ENCODE peak calls at places on chromosomes 16 and 17, in eight cellular contexts. One of them, this sample, is unnamed.

GRCh38 chr17:10757067-10757466 is 27.2 kb upstream of the TMEM220 start:
- DNase-seq in uterus: no peak
- DNase-seq in endothelial cell of umbilical vein: no peak
- DNase-seq in HCT116: no peak
- DNase-seq in transverse colon: no peak
- DNase-seq in spleen: no peak
- DNase-seq in lower leg skin: no peak
- DNase-seq in breast epithelium: peak; percentile 34
- DNase-seq in this sample: no peak

GRCh38 chr16:1029259-1029545 is 43.3 kb upstream of the SSTR5 start:
- DNase-seq in endothelial cell of umbilical vein: no peak
- DNase-seq in breast epithelium: no peak
- DNase-seq in spleen: no peak
- DNase-seq in HCT116: no peak
- DNase-seq in uterus: no peak
- DNase-seq in lower leg skin: no peak
- DNase-seq in transverse colon: no peak
- DNase-seq in this sample: no peak

GRCh38 chr17:57597531-57598453 is 147.3 kb downstream of the CCDC182 start:
- DNase-seq in endothelial cell of umbilical vein: peak; percentile 67
- DNase-seq in HCT116: peak; percentile 65
- DNase-seq in uterus: peak; percentile 66
- DNase-seq in transverse colon: peak; percentile 73
- DNase-seq in breast epithelium: peak; percentile 55
- DNase-seq in spleen: no peak
- DNase-seq in lower leg skin: no peak
- DNase-seq in this sample: peak; percentile 57

GRCh38 chr16:86619263-86619935 is 41.0 kb downstream of the FOXL1 start:
- DNase-seq in spleen: no peak
- DNase-seq in uterus: no peak
- DNase-seq in breast epithelium: no peak
- DNase-seq in HCT116: no peak
- DNase-seq in endothelial cell of umbilical vein: no peak
- DNase-seq in transverse colon: no peak
- DNase-seq in lower leg skin: peak; percentile 52
- DNase-seq in this sample: no peak

GRCh38 chr16:16782153-16782552 is 403.2 kb downstream of the NPIPA7 start:
- DNase-seq in lower leg skin: no peak
- DNase-seq in uterus: no peak
- DNase-seq in breast epithelium: no peak
- DNase-seq in spleen: no peak
- DNase-seq in HCT116: no peak
- DNase-seq in transverse colon: no peak
- DNase-seq in endothelial cell of umbilical vein: no peak
- DNase-seq in this sample: no peak

GRCh38 chr17:5431929-5432556 is 6.9 kb downstream of the C1QBP start:
- DNase-seq in spleen: no peak
- DNase-seq in uterus: no peak
- DNase-seq in lower leg skin: no peak
- DNase-seq in breast epithelium: no peak
- DNase-seq in endothelial cell of umbilical vein: no peak
- DNase-seq in HCT116: no peak
- DNase-seq in transverse colon: no peak
- DNase-seq in this sample: no peak

GRCh38 chr17:2867441-2868424 is 71.5 kb downstream of the RAP1GAP2 start:
- DNase-seq in spleen: no peak
- DNase-seq in endothelial cell of umbilical vein: no peak
- DNase-seq in lower leg skin: no peak
- DNase-seq in HCT116: no peak
- DNase-seq in transverse colon: no peak
- DNase-seq in breast epithelium: no peak
- DNase-seq in uterus: no peak
- DNase-seq in this sample: no peak

GRCh38 chr17:71208111-71208704 is 912.6 kb upstream of the SOX9 start:
- DNase-seq in spleen: no peak
- DNase-seq in transverse colon: no peak
- DNase-seq in lower leg skin: no peak
- DNase-seq in HCT116: no peak
- DNase-seq in uterus: no peak
- DNase-seq in breast epithelium: peak; percentile 17
- DNase-seq in endothelial cell of umbilical vein: no peak
- DNase-seq in this sample: peak; percentile 5

GRCh38 chr17:46056800-46057304 is 57.8 kb downstream of the STH start:
- DNase-seq in transverse colon: no peak
- DNase-seq in spleen: no peak
- DNase-seq in endothelial cell of umbilical vein: peak; percentile 84
- DNase-seq in uterus: no peak
- DNase-seq in HCT116: peak; percentile 45
- DNase-seq in breast epithelium: no peak
- DNase-seq in lower leg skin: no peak
- DNase-seq in this sample: no peak

GRCh38 chr16:82108101-82108500 is 61.9 kb downstream of the MPHOSPH6 start:
- DNase-seq in uterus: no peak
- DNase-seq in lower leg skin: no peak
- DNase-seq in HCT116: no peak
- DNase-seq in transverse colon: no peak
- DNase-seq in endothelial cell of umbilical vein: no peak
- DNase-seq in spleen: no peak
- DNase-seq in breast epithelium: no peak
- DNase-seq in this sample: no peak

GRCh38 chr16:87407511-87408112 is 15.5 kb downstream of the MAP1LC3B start:
- DNase-seq in uterus: peak; percentile 75
- DNase-seq in spleen: peak; percentile 88
- DNase-seq in endothelial cell of umbilical vein: peak; percentile 95
- DNase-seq in lower leg skin: peak; percentile 89
- DNase-seq in breast epithelium: peak; percentile 59
- DNase-seq in HCT116: peak; percentile 100
- DNase-seq in transverse colon: peak; percentile 65
- DNase-seq in this sample: no peak

GRCh38 chr17:42118545-42118944 is 2.6 kb downstream of the KAT2A start:
- DNase-seq in HCT116: peak; percentile 13
- DNase-seq in endothelial cell of umbilical vein: peak; percentile 34
- DNase-seq in lower leg skin: no peak
- DNase-seq in breast epithelium: no peak
- DNase-seq in uterus: no peak
- DNase-seq in transverse colon: no peak
- DNase-seq in spleen: no peak
- DNase-seq in this sample: no peak

GRCh38 chr17:67376509-67376891 is 581 bp upstream of the PITPNC1 start:
- DNase-seq in lower leg skin: no peak
- DNase-seq in spleen: peak; percentile 80
- DNase-seq in endothelial cell of umbilical vein: no peak
- DNase-seq in uterus: peak; percentile 28
- DNase-seq in transverse colon: peak; percentile 21
- DNase-seq in breast epithelium: no peak
- DNase-seq in HCT116: no peak
- DNase-seq in this sample: peak; percentile 24

GRCh38 chr17:83115832-83116231 is 36.4 kb downstream of the METRNL start:
- DNase-seq in uterus: no peak
- DNase-seq in breast epithelium: no peak
- DNase-seq in lower leg skin: no peak
- DNase-seq in endothelial cell of umbilical vein: no peak
- DNase-seq in spleen: no peak
- DNase-seq in transverse colon: no peak
- DNase-seq in HCT116: no peak
- DNase-seq in this sample: no peak

GRCh38 chr17:81097943-81098308 is 63.0 kb downstream of the BAIAP2 start:
- DNase-seq in HCT116: peak; percentile 72
- DNase-seq in endothelial cell of umbilical vein: no peak
- DNase-seq in spleen: no peak
- DNase-seq in breast epithelium: no peak
- DNase-seq in uterus: no peak
- DNase-seq in transverse colon: peak; percentile 39
- DNase-seq in lower leg skin: no peak
- DNase-seq in this sample: no peak

GRCh38 chr16:12208341-12209035 is 232.0 kb downstream of the SNX29 start:
- DNase-seq in breast epithelium: no peak
- DNase-seq in uterus: no peak
- DNase-seq in transverse colon: no peak
- DNase-seq in spleen: no peak
- DNase-seq in lower leg skin: no peak
- DNase-seq in endothelial cell of umbilical vein: no peak
- DNase-seq in HCT116: no peak
- DNase-seq in this sample: no peak

GRCh38 chr17:75555679-75556153 is 30.2 kb downstream of the LLGL2 start:
- DNase-seq in spleen: no peak
- DNase-seq in uterus: no peak
- DNase-seq in endothelial cell of umbilical vein: no peak
- DNase-seq in lower leg skin: no peak
- DNase-seq in breast epithelium: no peak
- DNase-seq in transverse colon: peak; percentile 63
- DNase-seq in HCT116: no peak
- DNase-seq in this sample: no peak
- H3K4me3 ChIP-seq in spleen: no peak overlapping the region
- H3K4me3 ChIP-seq in uterus: no peak overlapping the region
- H3K4me3 ChIP-seq in endothelial cell of umbilical vein: no peak overlapping the region
- H3K4me3 ChIP-seq in lower leg skin: no peak overlapping the region
- H3K4me3 ChIP-seq in breast epithelium: no peak overlapping the region
- H3K4me3 ChIP-seq in transverse colon: no peak overlapping the region
- H3K4me3 ChIP-seq in HCT116: no peak overlapping the region
- H3K4me3 ChIP-seq in this sample: no peak overlapping the region

DNA sequence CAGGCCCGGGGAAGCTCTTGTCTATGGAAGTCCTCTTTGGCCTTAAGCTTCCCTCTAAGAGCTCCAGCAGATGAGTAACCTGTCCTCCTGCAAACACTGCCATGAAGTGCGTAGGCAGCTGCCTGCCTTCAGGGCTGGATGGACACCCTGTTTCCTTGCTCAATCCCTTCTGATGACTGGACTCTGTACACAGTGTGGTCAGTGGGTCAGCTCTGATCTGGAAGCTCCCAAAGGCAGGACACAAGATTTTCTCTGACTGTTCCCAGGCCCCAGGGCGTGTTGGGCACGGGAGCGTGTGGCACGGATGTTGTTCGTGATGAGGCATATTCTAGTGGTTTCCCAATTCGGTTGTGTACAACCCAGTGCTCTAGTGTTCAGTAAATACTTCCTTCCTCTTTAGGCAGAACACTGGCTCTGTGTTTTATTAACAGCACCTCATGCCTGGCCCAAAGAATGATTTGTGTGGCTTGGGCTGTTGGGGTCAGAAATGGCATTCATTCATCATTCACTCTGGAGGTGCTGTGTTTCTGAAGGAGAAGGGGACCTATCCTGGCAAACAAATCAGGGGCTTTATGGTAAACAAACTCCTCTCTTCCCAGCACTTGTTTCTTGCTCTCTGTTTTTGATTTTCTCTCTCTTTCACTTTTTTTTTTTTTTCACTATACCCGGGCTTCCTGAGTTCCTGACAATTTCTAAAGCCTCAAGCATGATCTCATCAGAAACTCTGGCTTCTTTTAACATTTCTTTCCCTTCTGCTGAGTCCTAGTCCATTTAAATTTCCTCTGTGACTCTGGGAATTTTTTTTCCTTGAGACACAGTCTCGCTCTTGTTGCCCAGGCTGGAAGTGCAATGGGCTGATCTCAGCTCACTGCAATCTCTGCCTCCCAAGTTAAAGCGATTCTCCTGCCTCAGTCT is 12.0 kb upstream of the RNF157 start:
- DNase-seq in transverse colon: peak; percentile 67
- DNase-seq in breast epithelium: peak; percentile 82
- DNase-seq in spleen: peak; percentile 91
- DNase-seq in lower leg skin: peak; percentile 93
- DNase-seq in uterus: no peak
- DNase-seq in endothelial cell of umbilical vein: peak; percentile 74
- DNase-seq in HCT116: no peak
- DNase-seq in this sample: no peak
- TF ChIP-seq POLR2A in transverse colon: peak; percentile 26
- TF ChIP-seq POLR2A in breast epithelium: no peak
- TF ChIP-seq POLR2A in spleen: no peak
- TF ChIP-seq POLR2A in lower leg skin: no peak
- TF ChIP-seq POLR2A in uterus: no peak
- TF ChIP-seq POLR2A in endothelial cell of umbilical vein: no peak
- TF ChIP-seq POLR2A in HCT116: no peak
- TF ChIP-seq POLR2A in this sample: no peak

DNA sequence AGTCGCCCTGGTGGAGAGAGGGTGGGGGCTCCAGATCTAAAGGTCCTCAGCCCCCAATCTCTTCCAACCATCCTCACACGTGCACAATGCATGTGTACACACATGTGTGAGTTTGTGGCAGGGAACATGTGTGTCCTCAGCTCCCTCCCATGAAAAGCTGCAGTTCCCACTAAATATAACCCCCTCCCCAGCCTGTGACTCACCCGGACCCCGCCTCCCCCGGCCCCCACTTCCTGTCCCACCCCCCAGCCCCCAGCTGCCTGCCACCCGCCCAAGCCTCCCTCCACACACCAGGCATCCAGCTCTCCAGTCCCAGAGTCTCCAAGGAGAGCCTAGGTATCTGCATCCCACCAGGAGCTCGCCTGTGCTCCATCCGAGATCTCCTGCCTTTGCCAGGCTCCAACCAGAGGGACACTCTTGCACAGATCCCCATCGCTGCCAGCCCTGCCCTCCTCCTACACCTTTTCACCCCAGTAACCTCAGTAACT is 3.9 kb downstream of the DLG4 start:
- DNase-seq in HCT116: no peak
- DNase-seq in transverse colon: no peak
- DNase-seq in lower leg skin: no peak
- DNase-seq in breast epithelium: no peak
- DNase-seq in endothelial cell of umbilical vein: no peak
- DNase-seq in uterus: no peak
- DNase-seq in spleen: no peak
- DNase-seq in this sample: no peak
- H3K4me3 ChIP-seq in HCT116: no peak overlapping the region
- H3K4me3 ChIP-seq in transverse colon: no peak overlapping the region
- H3K4me3 ChIP-seq in lower leg skin: no peak overlapping the region
- H3K4me3 ChIP-seq in breast epithelium: peak overlapping the region; percentile 70
- H3K4me3 ChIP-seq in endothelial cell of umbilical vein: no peak overlapping the region
- H3K4me3 ChIP-seq in uterus: peak overlapping the region; percentile 12
- H3K4me3 ChIP-seq in spleen: no peak overlapping the region
- H3K4me3 ChIP-seq in this sample: no peak overlapping the region

DNA sequence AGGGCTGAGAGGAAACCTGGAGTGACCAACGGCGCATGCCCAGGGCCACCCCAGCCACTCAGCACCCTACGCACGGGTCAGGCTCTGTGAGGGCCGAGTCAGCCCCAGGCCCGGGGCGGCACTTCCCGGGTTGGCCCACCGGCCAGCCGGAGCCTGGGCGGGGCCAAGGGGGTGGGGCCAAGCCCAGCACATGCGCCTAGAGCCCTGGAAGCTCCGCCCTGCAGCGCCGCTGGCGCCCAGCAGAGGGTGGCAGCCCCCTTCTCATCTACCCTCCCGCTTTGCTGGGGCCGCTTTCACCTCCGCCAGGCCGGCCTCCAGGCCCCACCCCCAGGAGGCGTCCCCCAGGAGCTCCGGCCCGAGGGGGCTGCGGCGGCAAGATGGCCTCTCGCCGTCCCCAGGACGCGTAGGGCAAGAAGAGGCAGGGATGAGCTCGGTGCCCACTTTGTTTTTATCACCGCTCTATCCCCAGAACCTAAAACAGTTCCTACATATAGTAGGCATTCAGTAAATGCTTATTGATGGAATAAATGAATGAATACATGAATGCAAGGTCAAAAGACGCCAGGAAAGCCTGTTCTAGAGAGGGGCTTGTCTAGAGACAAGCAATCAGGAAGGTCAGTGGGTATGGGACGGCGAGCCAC is 31.3 kb downstream of the MYO18A start:
- DNase-seq in HCT116: peak; percentile 85
- DNase-seq in transverse colon: peak; percentile 96
- DNase-seq in uterus: peak; percentile 93
- DNase-seq in lower leg skin: peak; percentile 98
- DNase-seq in spleen: peak; percentile 99
- DNase-seq in breast epithelium: peak; percentile 89
- DNase-seq in endothelial cell of umbilical vein: peak; percentile 95
- DNase-seq in this sample: peak; percentile 89
- TF ChIP-seq POLR2A in HCT116: peak; percentile 63
- TF ChIP-seq POLR2A in transverse colon: peak; percentile 25
- TF ChIP-seq POLR2A in uterus: peak; percentile 48
- TF ChIP-seq POLR2A in lower leg skin: no peak
- TF ChIP-seq POLR2A in spleen: no peak
- TF ChIP-seq POLR2A in breast epithelium: no peak
- TF ChIP-seq POLR2A in endothelial cell of umbilical vein: peak; percentile 83
- TF ChIP-seq POLR2A in this sample: peak; percentile 37